ENCODE peak calls at places on chromosomes 2 and 18, in nine cellular contexts. U is activated naive CD8-positive, alpha-beta T cell treated with anti-CD3 and anti-CD28 coated beads for 36 hours; Z is heart right ventricle; R is H1; N is GM04504; M is HT-29; S is endothelial cell; Q is colonic mucosa; J is immature natural killer cell. L is an unnamed sample.

GRCh38 chr2:19158211-19158610 is 200.2 kb downstream of the OSR1 start:
- DNase-seq in U (no peak), Z (no peak), R (no peak), N (no peak), M (no peak), S (no peak), Q (no peak), J (no peak), L (no peak)

GRCh38 chr18:31241900-31242409 is 76.0 kb upstream of the DSG1 start:
- DNase-seq in U (no peak), Z (no peak), R (peak; percentile 84), N (no peak), M (peak; percentile 93), S (peak; percentile 68), Q (peak; percentile 79), J (no peak), L (no peak)

GRCh38 chr18:11962586-11962985 is 18.7 kb upstream of the IMPA2 start:
- DNase-seq in U (no peak), Z (no peak), R (no peak), N (no peak), M (no peak), S (no peak), Q (no peak), J (no peak), L (no peak)

GRCh38 chr2:184875212-184875611 is 276.9 kb downstream of the ZNF804A start:
- DNase-seq in U (no peak), Z (no peak), R (no peak), N (no peak), M (no peak), S (no peak), Q (no peak), J (no peak), L (no peak)

GRCh38 chr2:223588251-223588650 is 13.9 kb downstream of the SCG2 start:
- DNase-seq in U (no peak), Z (no peak), R (no peak), N (no peak), M (no peak), S (no peak), Q (no peak), J (no peak), L (no peak)

GRCh38 chr2:27149575-27150405 is 986 bp downstream of the TCF23 start:
- DNase-seq in U (no peak), Z (no peak), R (no peak), N (no peak), M (no peak), S (no peak), Q (no peak), J (no peak), L (no peak)

GRCh38 chr2:73877071-73877802 is 15.6 kb upstream of the ACTG2 start:
- DNase-seq in U (no peak), Z (no peak), R (no peak), N (no peak), M (no peak), S (no peak), Q (no peak), J (peak; percentile 1), L (no peak)

GRCh38 chr2:218168635-218169462 is 2.1 kb upstream of the CXCR1 start:
- DNase-seq in U (peak; percentile 65), Z (peak; percentile 51), R (peak; percentile 92), N (no peak), M (peak; percentile 64), S (peak; percentile 72), Q (peak; percentile 67), J (peak; percentile 67), L (peak; percentile 57)

GRCh38 chr18:58768293-58768974 is 96.2 kb upstream of the ZNF532 start:
- DNase-seq in U (peak; percentile 78), Z (peak; percentile 69), R (peak; percentile 96), N (no peak), M (peak; percentile 60), S (peak; percentile 86), Q (peak; percentile 69), J (peak; percentile 35), L (peak; percentile 50)

GRCh38 chr18:45243347-45244095 is 371.8 kb upstream of the SLC14A2 start:
- DNase-seq in U (no peak), Z (no peak), R (no peak), N (no peak), M (no peak), S (no peak), Q (no peak), J (no peak), L (no peak)

GRCh38 chr18:58230438-58231179 is 186.6 kb downstream of the NEDD4L start:
- DNase-seq in U (no peak), Z (no peak), R (no peak), N (no peak), M (no peak), S (no peak), Q (peak; percentile 58), J (no peak), L (no peak)

GRCh38 chr2:45610281-45611019 is 617 bp downstream of the SRBD1 start:
- DNase-seq in U (peak; percentile 35), Z (peak; percentile 52), R (peak; percentile 57), N (no peak), M (peak; percentile 86), S (peak; percentile 38), Q (peak; percentile 72), J (no peak), L (peak; percentile 23)

GRCh38 chr2:15388406-15389325 is 172.5 kb downstream of the NBAS start:
- DNase-seq in U (no peak), Z (no peak), R (no peak), N (no peak), M (no peak), S (no peak), Q (no peak), J (no peak), L (no peak)

GRCh38 chr2:153940511-153940910 is 68.8 kb downstream of the GALNT13 start:
- DNase-seq in U (no peak), Z (no peak), R (no peak), N (peak; percentile 42), M (no peak), S (no peak), Q (no peak), J (no peak), L (no peak)

GRCh38 chr18:27135504-27136207 is 49.5 kb downstream of the CHST9 start:
- DNase-seq in U (no peak), Z (no peak), R (no peak), N (no peak), M (no peak), S (no peak), Q (no peak), J (no peak), L (no peak)

GRCh38 chr2:236565879-236566402 is 3.7 kb upstream of the ACKR3 start:
- DNase-seq in U (no peak), Z (no peak), R (no peak), N (no peak), M (no peak), S (no peak), Q (no peak), J (no peak), L (no peak)

GRCh38 chr2:20353597-20353996 is 3.0 kb upstream of the PUM2 start:
- DNase-seq in U (no peak), Z (no peak), R (no peak), N (no peak), M (no peak), S (no peak), Q (peak; percentile 31), J (no peak), L (no peak)

GRCh38 chr18:24923138-24923537 is 428.8 kb downstream of the ZNF521 start:
- DNase-seq in U (no peak), Z (no peak), R (no peak), N (no peak), M (no peak), S (no peak), Q (no peak), J (no peak), L (no peak)

GRCh38 chr2:138335036-138335435 is 166.5 kb upstream of the SPOPL start:
- DNase-seq in U (no peak), Z (no peak), R (no peak), N (no peak), M (no peak), S (no peak), Q (no peak), J (no peak), L (no peak)

GRCh38 chr2:19362652-19363473 is 4.4 kb upstream of the OSR1 start:
- DNase-seq in U (peak; percentile 63), Z (peak; percentile 83), R (peak; percentile 80), N (peak; percentile 76), M (peak; percentile 93), S (peak; percentile 80), Q (peak; percentile 88), J (peak; percentile 39), L (no peak)

GRCh38 chr2:85698184-85698879 is 4.2 kb downstream of the GNLY start:
- DNase-seq in U (no peak), Z (no peak), R (no peak), N (no peak), M (no peak), S (no peak), Q (no peak), J (no peak), L (no peak)

GRCh38 chr2:106582431-106583143 is 95.4 kb downstream of the CD8B2 start:
- DNase-seq in U (peak; percentile 52), Z (peak; percentile 77), R (peak; percentile 83), N (peak; percentile 57), M (peak; percentile 79), S (peak; percentile 78), Q (peak; percentile 80), J (peak; percentile 41), L (peak; percentile 40)

GRCh38 chr18:22813648-22814328 is 119.3 kb upstream of the RBBP8 start:
- DNase-seq in U (no peak), Z (no peak), R (no peak), N (no peak), M (peak; percentile 30), S (no peak), Q (no peak), J (peak; percentile 27), L (no peak)

GRCh38 chr2:127525692-127526141 is 572 bp downstream of the IWS1 start:
- DNase-seq in U (no peak), Z (no peak), R (no peak), N (no peak), M (no peak), S (peak; percentile 31), Q (peak; percentile 37), J (no peak), L (no peak)

GRCh38 chr2:47269316-47270232 is 114.5 kb upstream of the STPG4 start:
- DNase-seq in U (no peak), Z (peak; percentile 54), R (no peak), N (peak; percentile 98), M (peak; percentile 40), S (no peak), Q (peak; percentile 84), J (no peak), L (no peak)

GRCh38 chr2:7037340-7038333 is 120.4 kb downstream of the RNF144A start:
- DNase-seq in U (peak; percentile 30), Z (no peak), R (peak; percentile 81), N (peak; percentile 30), M (peak; percentile 68), S (peak; percentile 75), Q (peak; percentile 66), J (peak; percentile 42), L (peak; percentile 33)

GRCh38 chr2:120226296-120226695 is 3.1 kb upstream of the TMEM185B start:
- DNase-seq in U (no peak), Z (no peak), R (no peak), N (no peak), M (no peak), S (no peak), Q (no peak), J (no peak), L (no peak)

GRCh38 chr2:111252436-111252835 is 131.7 kb downstream of the BCL2L11 start:
- DNase-seq in U (no peak), Z (no peak), R (no peak), N (no peak), M (no peak), S (no peak), Q (no peak), J (no peak), L (no peak)

GRCh38 chr2:47074691-47075090 is 80.4 kb downstream of the STPG4 start:
- DNase-seq in U (no peak), Z (no peak), R (no peak), N (no peak), M (no peak), S (no peak), Q (no peak), J (no peak), L (no peak)

GRCh38 chr18:2979871-2980606 is 32.9 kb downstream of the LPIN2 start:
- DNase-seq in U (no peak), Z (no peak), R (no peak), N (no peak), M (no peak), S (no peak), Q (no peak), J (no peak), L (no peak)

GRCh38 chr18:46917108-46917807 is at the start of the genes KATNAL2 and PIAS2:
- DNase-seq in U (peak; percentile 82), Z (peak; percentile 66), R (peak; percentile 87), N (peak; percentile 24), M (peak; percentile 48), S (peak; percentile 82), Q (peak; percentile 83), J (peak; percentile 83), L (peak; percentile 63)

L was measured in T-helper 9 cell.